ENCODE peak calls at places on chromosome 4, in four cellular contexts. X, W, E and K are unnamed samples. For H3K36me3, the result is how much of the 10 kb centered on the place peaks cover.

GRCh38 chr4:11133868-11134267 is 294.8 kb downstream of the HS3ST1 start:
- DNase-seq in X (no peak), W (no peak), E (no peak), K (no peak)

GRCh38 chr4:75781328-75781727 is 57.0 kb downstream of the USO1 start:
- DNase-seq in W (no peak), X (no peak), E (no peak), K (no peak)

GRCh38 chr4:81255524-81255923 is 40.5 kb upstream of the PRKG2 start:
- DNase-seq in X (peak), E (no peak), W (no peak), K (peak)

GRCh38 chr4:41318839-41319530 is 62.3 kb downstream of the UCHL1 start:
- DNase-seq in W (no peak), X (peak), E (no peak), K (peak)

GRCh38 chr4:14415146-14415545 is 587.1 kb upstream of the CPEB2 start:
- DNase-seq in W (no peak), X (peak), E (no peak), K (peak)

GRCh38 chr4:7679431-7679830 is 244.7 kb upstream of the PSAPL1 start:
- DNase-seq in W (no peak), E (peak), X (no peak), K (no peak)

GRCh38 chr4:5887361-5888221 is 5.3 kb downstream of the CRMP1 start:
- DNase-seq in W (no peak), X (peak), E (no peak), K (no peak)

GRCh38 chr4:1359161-1359535 is 12.1 kb downstream of the UVSSA start:
- DNase-seq in E (no peak), W (no peak), X (no peak), K (no peak)

GRCh38 chr4:83255584-83255983 is 29.0 kb downstream of the COQ2 start:
- DNase-seq in X (peak), W (no peak), E (no peak), K (peak)

GRCh38 chr4:146243141-146243882 is 29.0 kb downstream of the REELD1 start:
- DNase-seq in X (no peak), W (no peak), E (peak), K (peak)

GRCh38 chr4:39502034-39502658 is 25.1 kb downstream of the UGDH start:
- DNase-seq in E (no peak), W (no peak), X (no peak), K (peak)

GRCh38 chr4:152698012-152698499 is 18.3 kb upstream of the TMEM154 start:
- DNase-seq in X (peak), W (no peak), E (no peak), K (no peak)

GRCh38 chr4:153785830-153786721 is 2.8 kb downstream of the SFRP2 start:
- DNase-seq in E (no peak), X (no peak), W (no peak), K (no peak)
- H3K4me3 ChIP-seq in E (no peak), X (no peak), W (no peak), K (no peak)

GRCh38 chr4:54282837-54283236 is 53.7 kb downstream of the PDGFRA start:
- DNase-seq in E (no peak), X (no peak), W (no peak), K (no peak)
- H3K36me3 ChIP-seq in E (under half), X (under half), W (under half), K (under half)

DNA sequence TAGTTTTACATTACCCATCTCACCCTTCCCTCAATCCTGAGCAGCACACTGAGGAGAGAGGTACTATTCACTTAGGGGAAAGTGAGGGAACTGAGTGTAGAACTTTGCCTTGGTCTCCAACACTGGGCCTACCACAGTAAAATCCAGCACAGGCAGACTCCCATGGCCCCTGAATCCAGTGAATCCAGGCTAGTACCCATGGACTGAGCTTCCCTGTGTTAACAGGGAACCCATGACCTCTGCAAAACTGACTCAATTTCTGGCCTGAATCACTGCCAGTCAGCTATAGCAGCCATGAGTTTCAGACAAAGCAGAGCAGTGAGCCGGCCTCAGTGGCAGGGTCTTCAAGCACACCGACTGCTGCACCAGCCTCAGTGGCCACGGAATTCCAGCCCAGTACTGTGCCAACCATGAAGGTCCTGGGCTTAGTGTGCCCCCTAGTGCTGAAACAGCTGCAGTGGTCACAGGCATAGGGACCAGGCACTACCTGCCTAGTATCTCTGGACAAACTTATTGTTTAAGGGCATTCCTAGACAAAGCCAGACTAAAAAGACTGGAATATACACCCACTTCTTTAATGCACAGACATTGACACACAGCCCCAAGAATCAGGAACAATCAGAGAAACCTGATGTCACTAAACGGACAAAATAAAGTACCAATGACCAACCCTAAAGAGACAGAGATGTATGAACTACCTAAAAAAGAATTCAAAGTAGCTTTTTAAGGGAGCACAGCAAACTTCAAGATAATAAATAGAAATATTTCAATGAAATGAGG is 127.4 kb upstream of the RPL34 start:
- DNase-seq in E (no peak), X (peak), W (peak), K (peak)
- TF ChIP-seq CTCF in E (peak), X (peak), W (peak), K (peak)

GRCh38 chr4:22514431-22514830 is 1.4 kb downstream of the ADGRA3 start:
- DNase-seq in X (no peak), W (no peak), E (no peak), K (peak)
- H3K4me3 ChIP-seq in X (peak), W (peak), E (peak), K (peak)

DNA sequence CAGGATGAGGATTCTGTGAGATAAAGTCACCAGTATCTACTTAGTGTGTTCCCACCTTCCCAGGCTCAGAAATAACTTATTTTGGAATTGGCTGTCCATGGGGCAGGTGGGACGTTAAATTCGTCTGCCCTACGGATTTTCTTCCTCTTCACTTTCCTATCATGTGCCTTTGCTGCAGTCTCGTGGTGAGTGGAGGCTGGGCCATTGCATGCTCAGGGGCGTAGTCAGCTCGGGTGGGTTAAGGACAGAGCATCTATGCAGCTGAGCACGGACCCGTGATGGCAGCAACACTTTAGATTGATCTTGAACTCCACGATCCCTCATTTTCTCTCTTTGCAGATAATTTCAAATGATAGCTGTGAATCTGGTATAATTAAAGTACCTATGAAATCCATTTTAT is 51.5 kb downstream of the CLDN22 start:
- DNase-seq in X (no peak), W (no peak), E (no peak), K (no peak)
- H3K36me3 ChIP-seq in X (under half), W (under half), E (under half), K (under half)

DNA sequence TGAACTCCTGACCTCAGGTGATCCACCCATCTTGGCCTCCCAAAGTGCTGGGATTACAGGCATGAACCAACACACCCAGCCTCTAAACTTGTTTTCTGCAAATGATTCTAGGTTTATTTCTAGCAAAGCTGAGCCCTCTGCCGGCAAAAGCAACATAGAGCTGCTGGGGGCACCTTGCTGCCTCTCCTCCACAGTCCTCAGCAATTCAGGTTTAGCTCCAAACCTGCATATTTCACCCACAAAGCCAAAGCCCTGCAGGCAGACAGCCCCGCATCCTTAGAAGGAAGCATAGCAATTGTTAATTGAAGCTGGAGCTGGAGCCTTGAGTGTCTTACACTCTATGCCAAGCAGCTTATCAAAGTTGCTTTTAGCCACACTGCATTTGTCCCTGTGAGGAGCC is 24.9 kb upstream of the OCIAD2 start:
- DNase-seq in X (no peak), E (no peak), W (no peak), K (no peak)
- TF ChIP-seq CTCF in X (no peak), E (no peak), W (no peak), K (no peak)